ENCODE peak calls at places on chromosomes 12 and 14, in six cellular contexts. U is HTR-8/SVneo, W is right lobe of liver, M is ACHN, N is GM04504, F is epithelial cell of esophagus. S is an unnamed sample.

GRCh38 chr12:98538031-98538430 is 22.6 kb downstream of the TMPO start:
- DNase-seq in U (no peak), W (no peak), M (no peak), N (no peak), F (no peak), S (no peak)

GRCh38 chr14:60085085-60085484 is 6.6 kb upstream of the PCNX4 start:
- DNase-seq in U (no peak), W (no peak), M (no peak), N (no peak), F (peak), S (no peak)

GRCh38 chr12:63826002-63826585 is 18.4 kb upstream of the SRGAP1 start:
- DNase-seq in U (peak), W (no peak), M (peak), N (peak), F (peak), S (peak)

GRCh38 chr12:57149309-57149900 is 2.0 kb upstream of the LRP1-AS start:
- DNase-seq in U (no peak), W (peak), M (no peak), N (peak), F (peak), S (no peak)

GRCh38 chr14:71166434-71166833 is 259.2 kb downstream of the PCNX1 start:
- DNase-seq in U (peak), W (no peak), M (peak), N (peak), F (peak), S (peak)

GRCh38 chr14:60656755-60657608 is 7.7 kb upstream of the SIX1 start:
- DNase-seq in U (peak), W (peak), M (peak), N (no peak), F (peak), S (peak)

GRCh38 chr14:80425686-80426085 is 214.4 kb upstream of the DIO2 start:
- DNase-seq in U (peak), W (no peak), M (peak), N (peak), F (peak), S (peak)

GRCh38 chr12:113130457-113131135 is 5.0 kb downstream of the RASAL1 start:
- DNase-seq in U (no peak), W (no peak), M (peak), N (no peak), F (peak), S (no peak)

S was measured in LoVo.